ENCODE peak calls at places on chromosomes 6 and 20, in six cellular contexts. One of them, this sample, is unnamed.

GRCh38 chr6:88380618-88381288 is 214.6 kb upstream of the CNR1 start:
- DNase-seq in SK-N-MC: no peak
- DNase-seq in right lobe of liver: no peak
- DNase-seq in RWPE1: peak; percentile 42
- DNase-seq in tibial artery: no peak
- DNase-seq in sigmoid colon: no peak
- DNase-seq in this sample: no peak

GRCh38 chr6:63734923-63735322 is 99.3 kb downstream of the PHF3 start:
- DNase-seq in SK-N-MC: no peak
- DNase-seq in right lobe of liver: no peak
- DNase-seq in RWPE1: peak; percentile 20
- DNase-seq in tibial artery: no peak
- DNase-seq in sigmoid colon: no peak
- DNase-seq in this sample: no peak

GRCh38 chr6:125375841-125376240 is 74.1 kb upstream of the HDDC2 start:
- DNase-seq in SK-N-MC: no peak
- DNase-seq in right lobe of liver: no peak
- DNase-seq in RWPE1: no peak
- DNase-seq in tibial artery: no peak
- DNase-seq in sigmoid colon: no peak
- DNase-seq in this sample: no peak

GRCh38 chr20:51481311-51481997 is 61.1 kb downstream of the NFATC2 start:
- DNase-seq in SK-N-MC: no peak
- DNase-seq in right lobe of liver: no peak
- DNase-seq in RWPE1: no peak
- DNase-seq in tibial artery: no peak
- DNase-seq in sigmoid colon: no peak
- DNase-seq in this sample: no peak

GRCh38 chr6:36848658-36849441 is 9.6 kb upstream of the CPNE5 start:
- DNase-seq in SK-N-MC: no peak
- DNase-seq in right lobe of liver: no peak
- DNase-seq in RWPE1: no peak
- DNase-seq in tibial artery: no peak
- DNase-seq in sigmoid colon: no peak
- DNase-seq in this sample: no peak

GRCh38 chr20:13852321-13852720 is 67.5 kb downstream of the NDUFAF5 start:
- DNase-seq in SK-N-MC: no peak
- DNase-seq in right lobe of liver: no peak
- DNase-seq in RWPE1: no peak
- DNase-seq in tibial artery: no peak
- DNase-seq in sigmoid colon: no peak
- DNase-seq in this sample: no peak

GRCh38 chr6:4264076-4264475 is 128.7 kb upstream of the ECI2 start:
- DNase-seq in SK-N-MC: no peak
- DNase-seq in right lobe of liver: no peak
- DNase-seq in RWPE1: peak; percentile 26
- DNase-seq in tibial artery: no peak
- DNase-seq in sigmoid colon: no peak
- DNase-seq in this sample: no peak

GRCh38 chr6:42929928-42930360 is 664 bp downstream of the CNPY3 start:
- DNase-seq in SK-N-MC: peak; percentile 22
- DNase-seq in right lobe of liver: no peak
- DNase-seq in RWPE1: peak; percentile 36
- DNase-seq in tibial artery: peak; percentile 35
- DNase-seq in sigmoid colon: peak; percentile 68
- DNase-seq in this sample: no peak

GRCh38 chr6:5333653-5334052 is 72.3 kb downstream of the FARS2 start:
- DNase-seq in SK-N-MC: no peak
- DNase-seq in right lobe of liver: no peak
- DNase-seq in RWPE1: peak; percentile 19
- DNase-seq in tibial artery: no peak
- DNase-seq in sigmoid colon: no peak
- DNase-seq in this sample: no peak

GRCh38 chr6:29739136-29739881 is 16.1 kb downstream of the HLA-F start:
- DNase-seq in SK-N-MC: no peak
- DNase-seq in right lobe of liver: no peak
- DNase-seq in RWPE1: no peak
- DNase-seq in tibial artery: no peak
- DNase-seq in sigmoid colon: peak; percentile 52
- DNase-seq in this sample: peak; percentile 40

GRCh38 chr6:23228439-23229024 is 659.2 kb downstream of the HDGFL1 start:
- DNase-seq in SK-N-MC: no peak
- DNase-seq in right lobe of liver: no peak
- DNase-seq in RWPE1: no peak
- DNase-seq in tibial artery: no peak
- DNase-seq in sigmoid colon: no peak
- DNase-seq in this sample: no peak

GRCh38 chr6:2877960-2878359 is 25.1 kb downstream of the SERPINB9 start:
- DNase-seq in SK-N-MC: no peak
- DNase-seq in right lobe of liver: no peak
- DNase-seq in RWPE1: no peak
- DNase-seq in tibial artery: no peak
- DNase-seq in sigmoid colon: no peak
- DNase-seq in this sample: no peak

GRCh38 chr20:59665656-59666555 is 61.6 kb downstream of the PHACTR3 start:
- DNase-seq in SK-N-MC: no peak
- DNase-seq in right lobe of liver: no peak
- DNase-seq in RWPE1: no peak
- DNase-seq in tibial artery: no peak
- DNase-seq in sigmoid colon: no peak
- DNase-seq in this sample: peak; percentile 53

GRCh38 chr20:61218886-61219480 is 33.1 kb upstream of the CDH4 start:
- DNase-seq in SK-N-MC: no peak
- DNase-seq in right lobe of liver: no peak
- DNase-seq in RWPE1: no peak
- DNase-seq in tibial artery: no peak
- DNase-seq in sigmoid colon: no peak
- DNase-seq in this sample: no peak

GRCh38 chr6:3750324-3751018 is 1.0 kb downstream of the PXDC1 start:
- DNase-seq in SK-N-MC: no peak
- DNase-seq in right lobe of liver: peak; percentile 91
- DNase-seq in RWPE1: peak; percentile 69
- DNase-seq in tibial artery: peak; percentile 92
- DNase-seq in sigmoid colon: peak; percentile 95
- DNase-seq in this sample: peak; percentile 92

GRCh38 chr20:51387125-51387865 is 155.2 kb downstream of the NFATC2 start:
- DNase-seq in SK-N-MC: no peak
- DNase-seq in right lobe of liver: no peak
- DNase-seq in RWPE1: no peak
- DNase-seq in tibial artery: no peak
- DNase-seq in sigmoid colon: peak; percentile 19
- DNase-seq in this sample: no peak

GRCh38 chr20:7799872-7800271 is 140.4 kb downstream of the HAO1 start:
- DNase-seq in SK-N-MC: no peak
- DNase-seq in right lobe of liver: no peak
- DNase-seq in RWPE1: no peak
- DNase-seq in tibial artery: no peak
- DNase-seq in sigmoid colon: no peak
- DNase-seq in this sample: no peak

GRCh38 chr6:16301511-16301910 is 63.1 kb downstream of the GMPR start:
- DNase-seq in SK-N-MC: no peak
- DNase-seq in right lobe of liver: no peak
- DNase-seq in RWPE1: no peak
- DNase-seq in tibial artery: no peak
- DNase-seq in sigmoid colon: no peak
- DNase-seq in this sample: no peak

GRCh38 chr6:22302828-22303227 is 6.0 kb upstream of the PRL start:
- DNase-seq in SK-N-MC: no peak
- DNase-seq in right lobe of liver: no peak
- DNase-seq in RWPE1: no peak
- DNase-seq in tibial artery: no peak
- DNase-seq in sigmoid colon: no peak
- DNase-seq in this sample: no peak

GRCh38 chr20:881051-881820 is 34.9 kb downstream of the ANGPT4 start:
- DNase-seq in SK-N-MC: no peak
- DNase-seq in right lobe of liver: no peak
- DNase-seq in RWPE1: peak; percentile 87
- DNase-seq in tibial artery: no peak
- DNase-seq in sigmoid colon: no peak
- DNase-seq in this sample: no peak

GRCh38 chr20:50083034-50083433 is 29.9 kb downstream of the UBE2V1 start:
- DNase-seq in SK-N-MC: no peak
- DNase-seq in right lobe of liver: peak; percentile 25
- DNase-seq in RWPE1: no peak
- DNase-seq in tibial artery: no peak
- DNase-seq in sigmoid colon: no peak
- DNase-seq in this sample: no peak

GRCh38 chr6:156849806-156850205 is 72.6 kb downstream of the ARID1B start:
- DNase-seq in SK-N-MC: no peak
- DNase-seq in right lobe of liver: no peak
- DNase-seq in RWPE1: no peak
- DNase-seq in tibial artery: no peak
- DNase-seq in sigmoid colon: no peak
- DNase-seq in this sample: no peak

GRCh38 chr6:13012977-13013680 is 296.6 kb downstream of the PHACTR1 start:
- DNase-seq in SK-N-MC: no peak
- DNase-seq in right lobe of liver: no peak
- DNase-seq in RWPE1: no peak
- DNase-seq in tibial artery: no peak
- DNase-seq in sigmoid colon: no peak
- DNase-seq in this sample: no peak

GRCh38 chr20:62741701-62742491 is 33.3 kb downstream of the NTSR1 start:
- DNase-seq in SK-N-MC: no peak
- DNase-seq in right lobe of liver: no peak
- DNase-seq in RWPE1: no peak
- DNase-seq in tibial artery: no peak
- DNase-seq in sigmoid colon: no peak
- DNase-seq in this sample: no peak

GRCh38 chr6:150084426-150084825 is 15.5 kb upstream of the ULBP3 start:
- DNase-seq in SK-N-MC: no peak
- DNase-seq in right lobe of liver: no peak
- DNase-seq in RWPE1: no peak
- DNase-seq in tibial artery: no peak
- DNase-seq in sigmoid colon: no peak
- DNase-seq in this sample: no peak

GRCh38 chr20:39885975-39886649 is 802.9 kb downstream of the MAFB start:
- DNase-seq in SK-N-MC: peak; percentile 63
- DNase-seq in right lobe of liver: peak; percentile 64
- DNase-seq in RWPE1: peak; percentile 22
- DNase-seq in tibial artery: peak; percentile 84
- DNase-seq in sigmoid colon: peak; percentile 82
- DNase-seq in this sample: no peak

GRCh38 chr6:140992678-140993077 is 1140.0 kb upstream of the GJE1 start:
- DNase-seq in SK-N-MC: no peak
- DNase-seq in right lobe of liver: no peak
- DNase-seq in RWPE1: no peak
- DNase-seq in tibial artery: no peak
- DNase-seq in sigmoid colon: no peak
- DNase-seq in this sample: no peak

GRCh38 chr6:128062882-128063603 is 162.2 kb upstream of the THEMIS start:
- DNase-seq in SK-N-MC: no peak
- DNase-seq in right lobe of liver: no peak
- DNase-seq in RWPE1: no peak
- DNase-seq in tibial artery: no peak
- DNase-seq in sigmoid colon: no peak
- DNase-seq in this sample: no peak

GRCh38 chr6:87908978-87909802 is 138.5 kb upstream of the SPACA1 start:
- DNase-seq in SK-N-MC: no peak
- DNase-seq in right lobe of liver: no peak
- DNase-seq in RWPE1: no peak
- DNase-seq in tibial artery: no peak
- DNase-seq in sigmoid colon: no peak
- DNase-seq in this sample: no peak

GRCh38 chr20:57375652-57376230 is 15.5 kb upstream of the RBM38 start:
- DNase-seq in SK-N-MC: no peak
- DNase-seq in right lobe of liver: no peak
- DNase-seq in RWPE1: no peak
- DNase-seq in tibial artery: no peak
- DNase-seq in sigmoid colon: no peak
- DNase-seq in this sample: peak; percentile 45

GRCh38 chr6:110902091-110902490 is 27.5 kb downstream of the AMD1 start:
- DNase-seq in SK-N-MC: no peak
- DNase-seq in right lobe of liver: no peak
- DNase-seq in RWPE1: no peak
- DNase-seq in tibial artery: no peak
- DNase-seq in sigmoid colon: no peak
- DNase-seq in this sample: no peak
- H3K27ac ChIP-seq in SK-N-MC: no peak overlapping the region
- H3K27ac ChIP-seq in right lobe of liver: no peak overlapping the region
- H3K27ac ChIP-seq in RWPE1: no peak overlapping the region
- H3K27ac ChIP-seq in tibial artery: no peak overlapping the region
- H3K27ac ChIP-seq in sigmoid colon: no peak overlapping the region
- H3K27ac ChIP-seq in this sample: no peak overlapping the region

DNA sequence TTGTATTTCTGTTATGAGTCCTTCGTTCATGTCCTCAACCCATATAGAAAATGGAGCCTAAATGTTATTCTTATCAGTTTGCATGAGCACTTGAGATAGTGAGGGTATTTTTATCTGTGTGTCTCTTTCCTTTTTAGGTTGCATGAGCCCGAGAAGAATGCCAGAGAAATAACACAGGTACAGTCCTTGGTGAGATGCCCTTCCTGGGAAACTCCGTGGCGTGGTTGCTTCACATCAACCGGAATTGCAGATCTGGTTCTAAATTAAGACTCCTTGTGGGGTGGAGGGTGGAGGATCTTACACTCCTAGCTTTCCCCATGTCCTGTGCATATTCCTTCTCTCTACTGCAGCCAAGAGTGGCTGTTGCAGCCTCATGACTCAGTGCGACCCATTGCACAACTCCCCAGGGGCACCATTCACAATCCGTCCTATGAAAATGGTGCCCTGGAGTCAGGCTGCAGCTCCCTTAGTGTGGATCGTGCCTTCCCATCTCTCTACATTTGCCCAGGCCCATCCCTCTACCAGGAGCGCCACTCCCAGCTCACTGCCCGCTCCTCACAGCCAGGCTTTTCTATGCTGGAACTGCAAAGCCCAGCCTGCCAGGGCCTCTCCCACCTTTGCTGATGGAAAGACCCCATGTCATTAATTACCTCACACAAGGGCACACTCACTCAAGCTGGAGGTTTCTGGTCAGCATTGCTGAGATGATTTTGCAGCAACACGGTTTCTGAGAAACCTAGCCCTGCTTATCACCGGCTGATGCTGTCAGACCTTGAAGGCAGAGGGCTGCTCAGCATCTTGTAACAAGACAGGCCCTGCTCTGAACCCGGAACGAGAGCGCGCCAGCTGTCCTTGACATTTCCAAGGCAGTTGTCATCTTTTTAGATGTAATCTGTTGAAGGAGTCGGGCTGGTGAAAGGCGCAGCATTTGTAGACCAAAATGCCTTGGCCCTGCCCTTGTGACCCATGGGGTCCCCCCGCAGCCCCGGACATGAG is 39.7 kb downstream of the SIRPA start:
- DNase-seq in SK-N-MC: no peak
- DNase-seq in right lobe of liver: no peak
- DNase-seq in RWPE1: peak; percentile 90
- DNase-seq in tibial artery: peak; percentile 95
- DNase-seq in sigmoid colon: peak; percentile 92
- DNase-seq in this sample: peak; percentile 97
- H3K27ac ChIP-seq in SK-N-MC: no peak overlapping the region
- H3K27ac ChIP-seq in right lobe of liver: peak overlapping the region; percentile 36
- H3K27ac ChIP-seq in RWPE1: peak overlapping the region; percentile 94
- H3K27ac ChIP-seq in tibial artery: peak overlapping the region; percentile 29
- H3K27ac ChIP-seq in sigmoid colon: peak overlapping the region; percentile 60
- H3K27ac ChIP-seq in this sample: peak overlapping the region; percentile 84

GRCh38 chr6:56760842-56761241 is 118.2 kb upstream of the DST start:
- DNase-seq in SK-N-MC: peak; percentile 81
- DNase-seq in right lobe of liver: no peak
- DNase-seq in RWPE1: no peak
- DNase-seq in tibial artery: no peak
- DNase-seq in sigmoid colon: no peak
- DNase-seq in this sample: no peak
- H3K27ac ChIP-seq in SK-N-MC: peak overlapping the region; percentile 71
- H3K27ac ChIP-seq in right lobe of liver: no peak overlapping the region
- H3K27ac ChIP-seq in RWPE1: peak overlapping the region; percentile 31
- H3K27ac ChIP-seq in tibial artery: no peak overlapping the region
- H3K27ac ChIP-seq in sigmoid colon: peak overlapping the region; percentile 54
- H3K27ac ChIP-seq in this sample: no peak overlapping the region

GRCh38 chr6:108937170-108937569 is 88.9 kb downstream of the ARMC2 start:
- DNase-seq in SK-N-MC: no peak
- DNase-seq in right lobe of liver: no peak
- DNase-seq in RWPE1: no peak
- DNase-seq in tibial artery: no peak
- DNase-seq in sigmoid colon: no peak
- DNase-seq in this sample: no peak
- H3K27ac ChIP-seq in SK-N-MC: no peak overlapping the region
- H3K27ac ChIP-seq in right lobe of liver: no peak overlapping the region
- H3K27ac ChIP-seq in RWPE1: no peak overlapping the region
- H3K27ac ChIP-seq in tibial artery: no peak overlapping the region
- H3K27ac ChIP-seq in sigmoid colon: no peak overlapping the region
- H3K27ac ChIP-seq in this sample: no peak overlapping the region